ENCODE peak calls at places on chromosomes 1 and 21, in five cellular contexts. B is GM13977, J is IMR-90, I is cardiac fibroblast, R is left lung. Q is an unnamed sample.

GRCh38 chr1:198651685-198652400 is 13.0 kb downstream of the PTPRC start:
- DNase-seq in B (no peak), R (no peak), I (no peak), J (no peak), Q (no peak)

GRCh38 chr1:175072131-175072941 is 4.7 kb downstream of the TNN start:
- DNase-seq in R (no peak), J (peak; percentile 74), B (peak; percentile 73), I (peak; percentile 59), Q (no peak)

GRCh38 chr1:230682274-230682673 is 31.6 kb downstream of the AGT start:
- DNase-seq in I (no peak), B (no peak), J (no peak), R (no peak), Q (no peak)

GRCh38 chr1:31112223-31112622 is 46.7 kb upstream of the PUM1 start:
- DNase-seq in J (no peak), R (no peak), I (no peak), B (no peak), Q (no peak)

GRCh38 chr1:77218477-77219165 is 609 bp downstream of the PIGK start:
- DNase-seq in J (peak; percentile 27), I (peak; percentile 45), R (no peak), B (peak; percentile 3), Q (no peak)

GRCh38 chr1:220803401-220804201 is 16.9 kb downstream of the MTARC1 start:
- DNase-seq in B (peak; percentile 41), R (no peak), I (peak; percentile 63), J (peak; percentile 36), Q (peak; percentile 41)

GRCh38 chr1:194300340-194300739 is 1113.9 kb upstream of the B3GALT2 start:
- DNase-seq in J (peak; percentile 1), I (no peak), R (no peak), B (no peak), Q (no peak)

GRCh38 chr1:103333141-103333540 is 192.4 kb upstream of the RNPC3 start:
- DNase-seq in J (no peak), B (no peak), I (no peak), R (no peak), Q (no peak)

GRCh38 chr1:121458291-121459048 is 273.7 kb downstream of the SRGAP2C start:
- DNase-seq in R (no peak), J (no peak), I (no peak), B (peak; percentile 11), Q (no peak)

GRCh38 chr1:24159366-24159765 is 16.4 kb upstream of the IL22RA1 start:
- DNase-seq in J (no peak), B (no peak), I (no peak), R (no peak), Q (no peak)

GRCh38 chr1:24156542-24157260 is 13.8 kb upstream of the IL22RA1 start:
- DNase-seq in B (no peak), R (no peak), J (no peak), I (no peak), Q (no peak)

GRCh38 chr1:24161270-24161669 is 18.3 kb upstream of the IL22RA1 start:
- DNase-seq in J (no peak), B (no peak), R (no peak), I (no peak), Q (no peak)

GRCh38 chr1:24155011-24155782 is 12.3 kb upstream of the IL22RA1 start:
- DNase-seq in B (peak; percentile 59), J (no peak), R (no peak), I (no peak), Q (no peak)

DNA sequence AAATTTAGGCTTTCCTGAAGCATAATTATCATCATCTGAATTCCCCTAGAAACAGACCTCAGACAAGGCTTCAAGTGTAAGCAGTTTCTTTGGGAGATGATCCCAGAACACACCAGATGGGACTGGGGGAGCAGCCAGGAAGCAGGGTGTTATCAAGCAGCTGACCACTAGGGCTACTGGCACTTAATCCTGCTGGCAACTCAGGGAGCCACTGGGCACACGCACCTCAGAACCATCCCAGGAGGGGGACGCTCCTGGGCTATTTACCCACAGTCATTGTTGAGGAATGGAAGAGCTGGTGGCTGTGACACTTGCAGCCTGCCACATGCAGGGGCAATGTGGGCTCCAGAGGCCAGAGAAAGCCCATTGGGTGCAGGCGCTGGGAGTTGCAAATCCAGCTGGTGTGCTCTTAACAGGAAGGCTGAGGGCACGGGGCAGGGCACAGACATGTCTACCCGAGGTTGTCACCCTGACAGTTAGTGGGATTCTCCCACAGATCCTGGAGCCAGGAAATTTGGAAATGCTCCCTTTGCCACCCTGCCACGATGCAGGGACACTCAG is 15.1 kb upstream of the IL22RA1 start:
- DNase-seq in B (no peak), I (no peak), R (no peak), J (no peak), Q (no peak)
- TF ChIP-seq CTCF in B (no peak), I (peak; percentile 17), R (no peak), J (peak; percentile 21), Q (no peak)

GRCh38 chr1:110519125-110519810 is at the start of gene KCNA10:
- DNase-seq in J (no peak), R (no peak), B (no peak), I (no peak), Q (no peak)
- TF ChIP-seq CTCF in J (no peak), R (no peak), B (no peak), I (no peak), Q (no peak)

GRCh38 chr1:233238884-233239432 is 56.6 kb downstream of the PCNX2 start:
- DNase-seq in I (peak; percentile 9), R (no peak), J (peak; percentile 12), B (no peak), Q (no peak)
- TF ChIP-seq CTCF in I (no peak), R (no peak), J (peak; percentile 18), B (no peak), Q (no peak)

GRCh38 chr21:16084776-16085364 is 355.1 kb downstream of the USP25 start:
- DNase-seq in R (no peak), I (peak; percentile 17), J (peak; percentile 70), B (no peak), Q (no peak)
- TF ChIP-seq CTCF in R (no peak), I (no peak), J (no peak), B (no peak), Q (no peak)

DNA sequence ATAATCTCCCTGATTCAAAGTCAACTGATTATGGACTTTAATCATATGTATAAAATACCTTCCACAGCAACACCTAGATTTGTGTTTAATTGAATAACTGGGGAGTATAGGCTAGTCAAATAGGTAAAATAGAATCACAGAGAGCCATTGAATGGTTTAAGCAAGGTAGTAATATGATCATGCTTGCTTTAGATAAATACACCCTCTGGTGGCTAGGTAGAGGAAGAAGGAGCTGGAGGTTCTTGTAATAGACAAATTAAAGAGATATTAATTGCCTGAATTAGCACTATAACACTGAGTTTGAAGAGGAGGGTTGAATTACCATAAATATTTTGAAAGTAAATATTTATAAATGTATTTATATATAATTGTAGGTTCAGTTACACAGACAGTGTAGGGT is 40.3 kb downstream of the DIRAS3 start:
- DNase-seq in I (peak; percentile 57), J (peak; percentile 47), R (no peak), B (no peak), Q (no peak)
- TF ChIP-seq CTCF in I (peak; percentile 34), J (peak; percentile 58), R (no peak), B (no peak), Q (no peak)

DNA sequence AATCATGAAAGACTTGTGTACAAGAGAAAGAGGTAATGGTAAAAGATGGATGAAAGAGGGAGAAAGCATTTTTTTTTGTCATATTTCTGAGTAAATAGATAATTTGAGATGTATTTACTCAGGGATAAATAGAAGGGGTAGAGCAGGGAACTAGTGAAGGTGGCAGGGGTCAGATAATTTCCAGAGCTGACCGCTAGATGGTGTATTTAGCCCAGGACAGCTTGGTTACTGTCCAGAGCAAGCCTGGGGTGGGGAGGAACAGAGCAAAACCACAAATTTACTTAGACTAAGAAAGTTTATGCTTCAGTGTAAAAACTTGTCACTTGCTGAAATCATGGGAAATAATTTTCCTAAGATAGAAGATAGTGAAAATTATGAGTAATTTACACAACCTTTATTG is 91.5 kb downstream of the XCL2 start:
- DNase-seq in B (no peak), R (no peak), J (no peak), I (peak; percentile 8), Q (no peak)
- TF ChIP-seq CTCF in B (peak; percentile 32), R (no peak), J (peak; percentile 12), I (peak; percentile 40), Q (no peak)

GRCh38 chr1:162142968-162143367 is 73.5 kb downstream of the NOS1AP start:
- DNase-seq in J (no peak), R (no peak), B (no peak), I (no peak), Q (no peak)

GRCh38 chr1:162144853-162145252 is 75.4 kb downstream of the NOS1AP start:
- DNase-seq in R (no peak), B (no peak), J (no peak), I (no peak), Q (no peak)

GRCh38 chr1:162145280-162145965 is 75.9 kb downstream of the NOS1AP start:
- DNase-seq in I (no peak), R (no peak), B (no peak), J (no peak), Q (no peak)

GRCh38 chr1:162145966-162146696 is 76.6 kb downstream of the NOS1AP start:
- DNase-seq in B (no peak), J (no peak), R (no peak), I (no peak), Q (no peak)

GRCh38 chr1:162144268-162144667 is 74.8 kb downstream of the NOS1AP start:
- DNase-seq in B (no peak), J (no peak), I (no peak), R (no peak), Q (no peak)
- TF ChIP-seq CTCF in B (no peak), J (no peak), I (no peak), R (no peak), Q (no peak)

GRCh38 chr1:23356451-23356850 is 12.4 kb upstream of the HNRNPR start:
- DNase-seq in B (no peak), I (no peak), R (no peak), J (no peak), Q (no peak)

GRCh38 chr1:23357112-23357908 is 12.3 kb downstream of the ZNF436 start:
- DNase-seq in R (no peak), B (no peak), J (no peak), I (no peak), Q (peak; percentile 0)

GRCh38 chr1:23358310-23358709 is 11.3 kb downstream of the ZNF436 start:
- DNase-seq in I (no peak), B (no peak), R (no peak), J (no peak), Q (no peak)

GRCh38 chr1:23352096-23352695 is 8.1 kb upstream of the HNRNPR start:
- DNase-seq in R (no peak), B (no peak), I (no peak), J (no peak), Q (no peak)

GRCh38 chr1:23354260-23354659 is 10.2 kb upstream of the HNRNPR start:
- DNase-seq in J (no peak), B (no peak), R (no peak), I (no peak), Q (no peak)
- TF ChIP-seq CTCF in J (no peak), B (no peak), R (no peak), I (no peak), Q (no peak)

GRCh38 chr1:38028671-38029070 is 16.1 kb downstream of the UTP11 start:
- DNase-seq in I (no peak), R (no peak), J (no peak), B (peak; percentile 31), Q (no peak)
- TF ChIP-seq CTCF in I (no peak), R (no peak), J (no peak), B (peak; percentile 24), Q (no peak)